ENCODE peak calls at places on chromosomes 5 and 9, in seven cellular contexts. V is aorta; A is kidney; G is thoracic aorta; S is effector memory CD4-positive, alpha-beta T cell; W is stomach; M is CD8-positive, alpha-beta T cell. N is an unnamed sample.

GRCh38 chr9:134846187-134846586 is 34.4 kb upstream of the FCN2 start:
- DNase-seq in W (no peak), S (no peak), A (no peak), M (no peak), G (no peak), V (no peak), N (no peak)

GRCh38 chr5:158819840-158820620 is 279.7 kb downstream of the EBF1 start:
- DNase-seq in G (no peak), V (no peak), A (no peak), S (no peak), M (no peak), W (no peak), N (no peak)

GRCh38 chr5:158414780-158415179 is 555.8 kb upstream of the CLINT1 start:
- DNase-seq in M (no peak), A (no peak), S (no peak), G (no peak), W (no peak), V (no peak), N (no peak)

GRCh38 chr9:6667633-6668280 is 22.2 kb upstream of the GLDC start:
- DNase-seq in M (no peak), G (no peak), A (no peak), W (no peak), S (no peak), V (no peak), N (no peak)

GRCh38 chr5:37738057-37738691 is 101.7 kb downstream of the GDNF start:
- DNase-seq in G (no peak), M (no peak), A (no peak), V (no peak), W (no peak), S (no peak), N (no peak)

GRCh38 chr9:14423816-14424261 is 109.9 kb upstream of the NFIB start:
- DNase-seq in S (no peak), A (no peak), V (no peak), G (no peak), M (no peak), W (no peak), N (no peak)

GRCh38 chr9:5813837-5814236 is 19.1 kb downstream of the ERMP1 start:
- DNase-seq in S (no peak), G (no peak), A (no peak), M (no peak), V (no peak), W (no peak), N (no peak)

GRCh38 chr9:98251554-98251953 is 3.9 kb downstream of the TBC1D2 start:
- DNase-seq in V (no peak), A (peak; percentile 73), W (no peak), G (no peak), M (no peak), S (no peak), N (no peak)

GRCh38 chr5:41128291-41128690 is 57.1 kb upstream of the MROH2B start:
- DNase-seq in S (no peak), W (no peak), A (no peak), V (no peak), G (no peak), M (no peak), N (no peak)

GRCh38 chr9:84238652-84239051 is 101.9 kb downstream of the SLC28A3 start:
- DNase-seq in W (no peak), M (no peak), G (no peak), S (no peak), V (no peak), A (no peak), N (no peak)

DNA sequence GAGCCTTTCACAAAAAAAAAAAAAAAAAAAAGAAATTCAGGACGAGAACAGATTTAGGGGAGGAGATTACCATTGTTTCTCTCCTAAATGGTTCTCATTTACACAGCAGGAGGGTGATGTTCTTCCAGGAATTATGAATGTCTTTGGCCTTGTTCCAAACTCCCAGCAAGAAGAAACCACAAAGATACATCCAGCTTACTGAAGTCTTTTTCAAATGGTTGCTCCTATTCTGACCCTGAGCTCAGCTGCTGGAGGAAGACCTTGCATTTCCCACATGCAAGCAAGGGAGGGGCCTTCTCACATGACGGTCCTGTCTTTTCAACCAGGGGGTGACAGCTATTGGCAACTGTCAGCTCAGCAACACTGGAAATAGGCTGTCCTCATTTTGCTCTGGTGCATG is 203.0 kb upstream of the VLDLR start:
- DNase-seq in V (no peak), S (no peak), G (no peak), M (no peak), A (no peak), W (no peak), N (no peak)
- H3K4me1 ChIP-seq in V (no peaks in the 10 kb centered on the region), S (no peaks in the 10 kb centered on the region), G (no peaks in the 10 kb centered on the region), M (no peaks in the 10 kb centered on the region), A (peaks cover 2% of the 10 kb centered on the region), W (no peaks in the 10 kb centered on the region), N (no peaks in the 10 kb centered on the region)

GRCh38 chr9:129323999-129324553 is 146.0 kb upstream of the IER5L start:
- DNase-seq in M (no peak), A (peak; percentile 71), W (no peak), S (no peak), V (peak; percentile 62), G (no peak), N (peak; percentile 62)
- H3K4me1 ChIP-seq in M (peaks cover 37% of the 10 kb centered on the region), A (peaks cover 42% of the 10 kb centered on the region), W (peaks cover 51% of the 10 kb centered on the region), S (peaks cover 19% of the 10 kb centered on the region), V (no peaks in the 10 kb centered on the region), G (peaks cover 68% of the 10 kb centered on the region), N (peaks cover 32% of the 10 kb centered on the region)

DNA sequence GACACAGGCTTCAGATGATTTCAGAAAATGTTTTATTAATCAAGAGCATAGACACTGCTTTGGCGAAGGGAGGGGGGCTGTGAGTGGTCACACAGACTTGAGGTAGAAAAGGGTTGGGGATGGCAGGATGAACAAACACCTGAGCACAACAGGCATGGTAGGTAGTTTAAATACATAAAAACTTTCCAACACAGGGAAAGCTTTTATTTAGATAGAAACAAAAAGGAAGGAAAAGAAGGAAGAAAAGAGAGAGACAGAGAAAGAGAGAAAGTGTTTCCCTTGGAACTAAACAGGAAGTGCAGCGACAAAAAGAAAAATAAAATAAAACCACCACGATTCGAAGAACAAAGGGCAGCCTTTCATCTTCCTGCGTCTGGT is 3.1 kb downstream of the HAND1 start:
- DNase-seq in G (no peak), W (no peak), A (no peak), M (no peak), V (no peak), S (no peak), N (no peak)
- H3K4me1 ChIP-seq in G (peaks cover 63% of the 10 kb centered on the region), W (peaks cover 72% of the 10 kb centered on the region), A (peaks cover 22% of the 10 kb centered on the region), M (peaks cover 63% of the 10 kb centered on the region), V (no peaks in the 10 kb centered on the region), S (peaks cover 74% of the 10 kb centered on the region), N (peaks cover 48% of the 10 kb centered on the region)

DNA sequence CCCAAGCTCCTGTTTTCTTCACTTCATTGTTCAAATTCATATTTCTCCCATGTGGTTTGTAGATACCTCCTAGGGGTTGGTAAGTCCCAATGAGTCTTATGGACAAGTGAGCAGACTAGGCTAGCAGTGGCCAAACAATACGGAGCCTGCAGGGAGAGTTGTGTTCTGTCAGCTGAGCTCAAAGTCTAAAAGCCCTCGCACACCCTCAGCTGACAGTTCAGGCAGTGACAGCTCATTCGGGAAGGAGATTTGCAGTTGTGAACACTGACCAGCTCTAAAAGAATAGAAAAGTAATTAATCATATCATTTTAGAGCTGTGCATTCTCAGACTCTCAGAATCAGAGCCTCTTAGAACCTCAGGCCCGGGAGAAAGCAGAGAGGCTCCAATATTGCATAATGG is 95.1 kb downstream of the SH3TC2 start:
- DNase-seq in A (no peak), M (no peak), V (no peak), W (no peak), S (no peak), G (no peak), N (peak; percentile 37)
- H3K4me1 ChIP-seq in A (peaks cover 3% of the 10 kb centered on the region), M (no peaks in the 10 kb centered on the region), V (peaks cover 5% of the 10 kb centered on the region), W (peaks cover 39% of the 10 kb centered on the region), S (no peaks in the 10 kb centered on the region), G (peaks cover 65% of the 10 kb centered on the region), N (peaks cover 39% of the 10 kb centered on the region)